ENCODE peak calls at places on chromosomes 7 and 10, in eight cellular contexts. E is left ventricle myocardium inferior, J is Peyer's patch, R is heart left ventricle, G is A673, H is upper lobe of right lung, I is thoracic aorta, S is suprapubic skin. U is an unnamed sample. For H3K4me1, the result is how much of the 10 kb centered on the place peaks cover.

GRCh38 chr7:150931199-150931869 is 46.8 kb downstream of the KCNH2 start:
- DNase-seq in E (no peak), J (no peak), R (no peak), G (no peak), H (no peak), I (no peak), S (no peak), U (no peak)

GRCh38 chr10:122030200-122030552 is 41.2 kb downstream of the TACC2 start:
- DNase-seq in E (no peak), J (no peak), R (no peak), G (no peak), H (no peak), I (no peak), S (no peak), U (no peak)

GRCh38 chr7:21107101-21107500 is 320.4 kb upstream of the SP8 start:
- DNase-seq in E (no peak), J (no peak), R (no peak), G (no peak), H (no peak), I (no peak), S (no peak), U (no peak)

GRCh38 chr10:82961864-82962263 is 1086.9 kb downstream of the NRG3 start:
- DNase-seq in E (no peak), J (no peak), R (no peak), G (no peak), H (no peak), I (no peak), S (no peak), U (no peak)

GRCh38 chr7:157457355-157458253 is 120.8 kb downstream of the DNAJB6 start:
- DNase-seq in E (no peak), J (no peak), R (no peak), G (no peak), H (no peak), I (no peak), S (no peak), U (no peak)

GRCh38 chr10:44045020-44045419 is 339.9 kb downstream of the CXCL12 start:
- DNase-seq in E (peak), J (no peak), R (peak), G (no peak), H (no peak), I (no peak), S (no peak), U (no peak)

GRCh38 chr10:4337581-4337980 is 488.4 kb upstream of the AKR1E2 start:
- DNase-seq in E (no peak), J (no peak), R (no peak), G (no peak), H (no peak), I (no peak), S (no peak), U (no peak)

GRCh38 chr10:94006591-94007550 is 13.1 kb downstream of the PLCE1 start:
- DNase-seq in E (no peak), J (no peak), R (peak), G (no peak), H (no peak), I (no peak), S (no peak), U (no peak)

GRCh38 chr10:88194041-88194887 is 330.8 kb downstream of the PTEN start:
- DNase-seq in E (no peak), J (peak), R (no peak), G (no peak), H (no peak), I (no peak), S (no peak), U (no peak)

GRCh38 chr7:138768251-138768650 is 29.5 kb upstream of the TMEM213 start:
- DNase-seq in E (no peak), J (no peak), R (no peak), G (peak), H (no peak), I (no peak), S (no peak), U (no peak)

GRCh38 chr7:125563964-125564529 is 634.4 kb upstream of the POT1 start:
- DNase-seq in E (no peak), J (no peak), R (no peak), G (no peak), H (no peak), I (no peak), S (no peak), U (no peak)

GRCh38 chr10:98301664-98302319 is 33.8 kb upstream of the LOXL4 start:
- DNase-seq in E (no peak), J (no peak), R (no peak), G (no peak), H (no peak), I (no peak), S (no peak), U (no peak)

GRCh38 chr7:150417239-150417638 is 33.2 kb upstream of the GIMAP8 start:
- DNase-seq in E (no peak), J (no peak), R (no peak), G (no peak), H (no peak), I (no peak), S (no peak), U (no peak)

GRCh38 chr7:150849204-150849775 is 3.0 kb upstream of the AOC1 start:
- DNase-seq in E (no peak), J (no peak), R (no peak), G (no peak), H (no peak), I (no peak), S (no peak), U (no peak)

GRCh38 chr10:36441557-36441956 is 683.8 kb upstream of the ANKRD30A start:
- DNase-seq in E (peak), J (no peak), R (no peak), G (peak), H (no peak), I (no peak), S (no peak), U (no peak)

GRCh38 chr10:79178614-79179403 is 110.0 kb downstream of the ZMIZ1 start:
- DNase-seq in E (no peak), J (no peak), R (peak), G (peak), H (no peak), I (no peak), S (no peak), U (no peak)

GRCh38 chr10:9069136-9069535 is 1014.6 kb downstream of the GATA3 start:
- DNase-seq in E (no peak), J (no peak), R (no peak), G (peak), H (no peak), I (no peak), S (no peak), U (no peak)

GRCh38 chr10:80462277-80462985 is 8.3 kb downstream of the TSPAN14 start:
- DNase-seq in E (no peak), J (no peak), R (no peak), G (peak), H (no peak), I (no peak), S (no peak), U (no peak)

GRCh38 chr10:79127151-79127961 is 58.6 kb downstream of the ZMIZ1 start:
- DNase-seq in E (peak), J (peak), R (no peak), G (peak), H (peak), I (no peak), S (peak), U (peak)

GRCh38 chr7:147547252-147547897 is 1043.2 kb upstream of the C7orf33 start:
- DNase-seq in E (no peak), J (no peak), R (no peak), G (peak), H (peak), I (no peak), S (no peak), U (no peak)

GRCh38 chr10:112140110-112140755 is 43.3 kb downstream of the GPAM start:
- DNase-seq in E (peak), J (peak), R (peak), G (peak), H (peak), I (no peak), S (no peak), U (peak)

GRCh38 chr7:84714765-84715164 is 472.1 kb downstream of the SEMA3D start:
- DNase-seq in E (no peak), J (no peak), R (no peak), G (no peak), H (no peak), I (no peak), S (no peak), U (no peak)

GRCh38 chr7:106402898-106403297 is 118.1 kb upstream of the NAMPT start:
- DNase-seq in E (no peak), J (no peak), R (no peak), G (no peak), H (no peak), I (no peak), S (no peak), U (no peak)

GRCh38 chr7:1029637-1030443 is 14.5 kb upstream of the GPR146 start:
- DNase-seq in E (no peak), J (no peak), R (no peak), G (no peak), H (no peak), I (no peak), S (no peak), U (no peak)

GRCh38 chr7:93018666-93019065 is 99.1 kb downstream of the SAMD9 start:
- DNase-seq in E (no peak), J (no peak), R (no peak), G (no peak), H (no peak), I (no peak), S (no peak), U (no peak)

GRCh38 chr10:13650961-13651360 is 64.2 kb downstream of the PRPF18 start:
- DNase-seq in E (no peak), J (no peak), R (no peak), G (no peak), H (no peak), I (no peak), S (no peak), U (no peak)

GRCh38 chr7:139741813-139742344 is 35.9 kb downstream of the HIPK2 start:
- DNase-seq in E (no peak), J (no peak), R (no peak), G (no peak), H (no peak), I (no peak), S (no peak), U (no peak)

GRCh38 chr10:10891437-10891836 is 126.2 kb upstream of the CELF2 start:
- DNase-seq in E (no peak), J (no peak), R (no peak), G (no peak), H (no peak), I (no peak), S (no peak), U (no peak)

GRCh38 chr7:63067897-63068585 is 930.6 kb upstream of the ZNF722 start:
- DNase-seq in E (peak), J (no peak), R (peak), G (no peak), H (peak), I (no peak), S (no peak), U (no peak)

GRCh38 chr7:80632819-80633218 is 5.6 kb upstream of the CD36 start:
- DNase-seq in E (no peak), J (no peak), R (no peak), G (no peak), H (no peak), I (no peak), S (no peak), U (no peak)
- H3K4me1 ChIP-seq in E (half or more), J (under half), R (under half), G (under half), H (half or more), I (under half), S (under half), U (under half)

DNA sequence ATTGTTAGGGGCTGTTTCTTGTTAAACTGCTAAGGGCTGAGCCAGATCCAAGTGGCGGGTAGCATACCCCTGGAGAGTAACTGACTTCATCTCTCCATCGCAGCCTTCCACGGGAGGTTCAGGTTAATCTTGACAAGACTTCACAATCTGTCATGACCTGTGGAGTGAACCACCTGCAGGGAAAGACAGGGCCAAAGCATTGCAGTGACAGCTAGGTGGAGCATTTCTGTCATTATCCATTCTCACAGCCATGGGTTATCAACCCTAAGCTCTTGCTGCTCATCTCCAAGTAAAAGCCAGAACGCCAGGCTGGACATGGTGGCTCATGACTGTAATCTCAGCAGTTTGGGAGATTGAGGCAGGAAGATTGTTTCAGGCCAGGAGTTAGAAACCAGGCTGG is 17.2 kb downstream of the ABCC2 start:
- DNase-seq in E (no peak), J (no peak), R (no peak), G (no peak), H (no peak), I (no peak), S (no peak), U (no peak)
- TF ChIP-seq CTCF in E (no peak), J (no peak), R (no peak), G (no peak), H (no peak), I (no peak), S (no peak), U (no peak)

DNA sequence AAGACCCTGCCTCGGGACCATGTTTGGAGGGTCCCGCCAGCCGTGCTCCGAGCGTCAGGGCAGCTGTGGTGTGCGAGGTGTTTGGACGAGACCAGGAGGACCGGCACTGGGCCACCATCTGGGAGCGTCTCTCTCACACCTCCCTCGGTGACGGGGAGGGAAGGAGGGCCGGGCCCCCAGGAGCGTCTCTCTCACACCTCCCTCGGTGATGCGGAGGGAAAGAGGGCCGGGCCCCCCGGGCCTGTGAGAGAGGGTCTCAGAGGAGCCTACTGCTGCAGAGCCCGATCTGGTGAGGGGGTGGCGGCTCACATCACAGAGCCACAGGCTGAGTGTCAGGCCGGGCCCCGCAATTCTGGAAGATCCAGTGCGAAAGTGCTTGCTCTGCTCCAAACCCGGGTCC is 65.8 kb upstream of the CFAP46 start:
- DNase-seq in E (no peak), J (no peak), R (no peak), G (no peak), H (no peak), I (no peak), S (no peak), U (no peak)
- H3K4me1 ChIP-seq in E (under half), J (under half), R (under half), G (under half), H (under half), I (under half), S (under half), U (under half)

GRCh38 chr10:92552310-92552709 is 21.6 kb downstream of the IDE start:
- DNase-seq in E (no peak), J (no peak), R (no peak), G (no peak), H (no peak), I (no peak), S (no peak), U (no peak)
- TF ChIP-seq CTCF in E (no peak), J (no peak), R (no peak), G (peak), H (no peak), I (no peak), S (no peak), U (no peak)

DNA sequence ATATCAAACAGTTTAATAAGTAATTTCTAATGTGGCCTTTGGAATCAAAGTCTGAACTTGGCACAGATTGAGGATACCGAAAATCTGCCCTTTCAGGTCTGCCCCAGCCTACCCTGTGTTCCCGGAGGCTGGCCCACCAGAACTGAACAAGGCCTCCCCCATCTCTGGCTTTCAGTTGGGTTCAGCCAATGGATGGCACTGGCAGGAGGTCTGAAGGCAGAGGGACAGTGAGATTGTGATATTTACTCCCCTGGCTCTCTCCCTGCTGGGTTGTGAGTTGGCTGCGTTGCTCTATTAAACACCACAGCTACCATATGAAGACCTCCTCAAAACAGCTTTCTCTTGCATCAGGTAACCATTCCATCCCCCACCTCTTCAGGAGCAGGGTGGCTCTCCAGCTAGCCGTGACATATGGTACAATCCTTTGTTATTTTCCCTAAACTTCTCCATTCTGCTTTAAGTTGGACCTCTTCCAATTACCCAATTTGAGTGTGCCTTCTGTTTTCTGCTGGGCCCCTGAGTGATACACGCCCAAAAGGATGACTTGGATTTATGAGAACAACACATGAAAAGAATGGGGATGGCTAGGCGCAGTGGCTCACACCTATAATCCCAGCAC is 28.1 kb downstream of the DNMBP start:
- DNase-seq in E (no peak), J (no peak), R (no peak), G (peak), H (no peak), I (no peak), S (no peak), U (no peak)
- H3K4me1 ChIP-seq in E (half or more), J (under half), R (under half), G (half or more), H (under half), I (under half), S (half or more), U (under half)

U was measured in prostate gland.